ENCODE peak calls at places on chromosomes 13 and 19, in four cellular contexts. One of them, this sample, is unnamed.

GRCh38 chr13:81987677-81988357 is 1646.9 kb upstream of the SPRY2 start:
- DNase-seq in colonic mucosa: no peak
- DNase-seq in A549: no peak
- DNase-seq in tibial nerve: no peak
- DNase-seq in this sample: no peak

GRCh38 chr19:52748336-52748950 is 13.6 kb upstream of the ZNF611 start:
- DNase-seq in colonic mucosa: no peak
- DNase-seq in A549: peak; percentile 19
- DNase-seq in tibial nerve: no peak
- DNase-seq in this sample: no peak

GRCh38 chr19:3054972-3055740 is 7.1 kb downstream of the TLE5 start:
- DNase-seq in colonic mucosa: no peak
- DNase-seq in A549: peak; percentile 78
- DNase-seq in tibial nerve: no peak
- DNase-seq in this sample: peak; percentile 55

GRCh38 chr19:40090256-40091204 is at the start of gene ZNF780A:
- DNase-seq in colonic mucosa: peak; percentile 95
- DNase-seq in A549: peak; percentile 89
- DNase-seq in tibial nerve: peak; percentile 37
- DNase-seq in this sample: no peak

GRCh38 chr13:38998739-38999138 is 8.1 kb upstream of the STOML3 start:
- DNase-seq in colonic mucosa: no peak
- DNase-seq in A549: no peak
- DNase-seq in tibial nerve: no peak
- DNase-seq in this sample: no peak

GRCh38 chr19:43594710-43595604 is 977 bp downstream of the IRGQ start:
- DNase-seq in colonic mucosa: peak; percentile 61
- DNase-seq in A549: peak; percentile 76
- DNase-seq in tibial nerve: no peak
- DNase-seq in this sample: peak; percentile 14

GRCh38 chr19:15195987-15196682 is 4.7 kb downstream of the NOTCH3 start:
- DNase-seq in colonic mucosa: peak; percentile 90
- DNase-seq in A549: no peak
- DNase-seq in tibial nerve: no peak
- DNase-seq in this sample: peak; percentile 81

GRCh38 chr13:47426126-47426849 is 529.4 kb upstream of the HTR2A start:
- DNase-seq in colonic mucosa: peak; percentile 19
- DNase-seq in A549: no peak
- DNase-seq in tibial nerve: no peak
- DNase-seq in this sample: peak; percentile 3

GRCh38 chr13:70842062-70842644 is 733.9 kb upstream of the KLHL1 start:
- DNase-seq in colonic mucosa: no peak
- DNase-seq in A549: no peak
- DNase-seq in tibial nerve: no peak
- DNase-seq in this sample: no peak

GRCh38 chr13:47100214-47100853 is 203.5 kb upstream of the HTR2A start:
- DNase-seq in colonic mucosa: no peak
- DNase-seq in A549: no peak
- DNase-seq in tibial nerve: no peak
- DNase-seq in this sample: no peak

GRCh38 chr19:16944626-16945363 is 56.0 kb downstream of the F2RL3 start:
- DNase-seq in colonic mucosa: no peak
- DNase-seq in A549: no peak
- DNase-seq in tibial nerve: no peak
- DNase-seq in this sample: no peak

GRCh38 chr19:28633223-28634030 is 579.5 kb downstream of the UQCRFS1 start:
- DNase-seq in colonic mucosa: peak; percentile 57
- DNase-seq in A549: peak; percentile 61
- DNase-seq in tibial nerve: no peak
- DNase-seq in this sample: no peak

GRCh38 chr19:16258440-16258903 is 60.8 kb downstream of the AP1M1 start:
- DNase-seq in colonic mucosa: peak; percentile 41
- DNase-seq in A549: no peak
- DNase-seq in tibial nerve: peak; percentile 37
- DNase-seq in this sample: no peak

GRCh38 chr13:37870895-37871550 is 1.5 kb upstream of the TRPC4 start:
- DNase-seq in colonic mucosa: no peak
- DNase-seq in A549: no peak
- DNase-seq in tibial nerve: no peak
- DNase-seq in this sample: no peak

GRCh38 chr19:28039677-28040381 is 1173.1 kb downstream of the UQCRFS1 start:
- DNase-seq in colonic mucosa: no peak
- DNase-seq in A549: no peak
- DNase-seq in tibial nerve: no peak
- DNase-seq in this sample: no peak

GRCh38 chr13:80547341-80547740 is 206.4 kb upstream of the SPRY2 start:
- DNase-seq in colonic mucosa: no peak
- DNase-seq in A549: no peak
- DNase-seq in tibial nerve: no peak
- DNase-seq in this sample: no peak

GRCh38 chr19:21314676-21315075 is 14.5 kb downstream of the ZNF708 start:
- DNase-seq in colonic mucosa: no peak
- DNase-seq in A549: no peak
- DNase-seq in tibial nerve: no peak
- DNase-seq in this sample: no peak

GRCh38 chr13:78759704-78760103 is 100.7 kb upstream of the OBI1 start:
- DNase-seq in colonic mucosa: no peak
- DNase-seq in A549: peak; percentile 12
- DNase-seq in tibial nerve: no peak
- DNase-seq in this sample: no peak

GRCh38 chr13:20703785-20704458 is 423 bp downstream of the IL17D start:
- DNase-seq in colonic mucosa: peak; percentile 86
- DNase-seq in A549: peak; percentile 70
- DNase-seq in tibial nerve: peak; percentile 36
- DNase-seq in this sample: peak; percentile 34

GRCh38 chr13:20706661-20707060 is 3.2 kb downstream of the IL17D start:
- DNase-seq in colonic mucosa: no peak
- DNase-seq in A549: no peak
- DNase-seq in tibial nerve: no peak
- DNase-seq in this sample: no peak

GRCh38 chr13:20702530-20702929 is 969 bp upstream of the IL17D start:
- DNase-seq in colonic mucosa: peak; percentile 48
- DNase-seq in A549: no peak
- DNase-seq in tibial nerve: no peak
- DNase-seq in this sample: no peak

GRCh38 chr13:20702945-20703784 is at the start of gene IL17D:
- DNase-seq in colonic mucosa: peak; percentile 44
- DNase-seq in A549: no peak
- DNase-seq in tibial nerve: no peak
- DNase-seq in this sample: no peak

DNA sequence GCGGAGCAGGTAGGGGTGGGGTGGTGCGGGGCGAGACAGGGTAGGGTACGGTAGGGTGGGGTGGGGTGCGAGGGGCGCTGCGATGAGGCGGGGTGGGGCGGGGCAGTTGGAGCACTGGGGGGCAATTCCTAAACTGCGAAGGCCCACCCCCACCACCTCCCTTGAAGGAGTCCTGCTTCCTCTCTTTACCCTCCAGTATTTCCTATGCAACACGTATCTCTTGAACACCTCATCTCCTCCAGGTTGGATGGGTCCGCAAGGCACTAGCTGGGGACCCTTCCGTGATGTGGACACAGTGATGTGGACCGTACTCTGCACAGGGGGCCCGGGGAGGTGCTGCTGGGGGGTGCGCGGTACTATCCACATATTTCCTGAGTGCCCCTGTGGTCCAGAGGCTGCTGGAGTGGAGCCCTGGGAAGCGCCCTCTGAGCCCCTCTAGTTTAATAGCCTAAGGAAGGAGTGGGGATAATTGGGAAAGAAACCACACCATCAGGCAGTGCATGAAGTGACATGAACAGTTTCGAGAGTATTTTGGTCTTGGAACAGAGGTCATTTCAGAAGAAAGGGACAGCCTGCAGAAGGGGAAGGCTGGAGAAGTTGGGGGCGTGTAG is 1.1 kb downstream of the IL17D start:
- DNase-seq in colonic mucosa: no peak
- DNase-seq in A549: no peak
- DNase-seq in tibial nerve: no peak
- DNase-seq in this sample: no peak
- H3K27ac ChIP-seq in colonic mucosa: no peak overlapping the region
- H3K27ac ChIP-seq in A549: no peak overlapping the region
- H3K27ac ChIP-seq in tibial nerve: no peak overlapping the region
- H3K27ac ChIP-seq in this sample: no peak overlapping the region

GRCh38 chr19:8631425-8631819 is 989 bp downstream of the NFILZ start:
- DNase-seq in colonic mucosa: peak; percentile 27
- DNase-seq in A549: peak; percentile 95
- DNase-seq in tibial nerve: no peak
- DNase-seq in this sample: no peak
- H3K27ac ChIP-seq in colonic mucosa: no peak overlapping the region
- H3K27ac ChIP-seq in A549: peak overlapping the region; percentile 94
- H3K27ac ChIP-seq in tibial nerve: peak overlapping the region; percentile 71
- H3K27ac ChIP-seq in this sample: no peak overlapping the region

GRCh38 chr19:49148784-49149651 is 6.2 kb downstream of the HRC start:
- DNase-seq in colonic mucosa: peak; percentile 100
- DNase-seq in A549: peak; percentile 96
- DNase-seq in tibial nerve: peak; percentile 96
- DNase-seq in this sample: no peak

GRCh38 chr19:49151339-49152217 is 3.6 kb downstream of the HRC start:
- DNase-seq in colonic mucosa: peak; percentile 98
- DNase-seq in A549: peak; percentile 91
- DNase-seq in tibial nerve: no peak
- DNase-seq in this sample: no peak

GRCh38 chr19:49149652-49150105 is 5.5 kb downstream of the HRC start:
- DNase-seq in colonic mucosa: peak; percentile 70
- DNase-seq in A549: peak; percentile 91
- DNase-seq in tibial nerve: no peak
- DNase-seq in this sample: no peak

GRCh38 chr19:49150944-49151243 is 4.3 kb downstream of the HRC start:
- DNase-seq in colonic mucosa: no peak
- DNase-seq in A549: no peak
- DNase-seq in tibial nerve: no peak
- DNase-seq in this sample: no peak

DNA sequence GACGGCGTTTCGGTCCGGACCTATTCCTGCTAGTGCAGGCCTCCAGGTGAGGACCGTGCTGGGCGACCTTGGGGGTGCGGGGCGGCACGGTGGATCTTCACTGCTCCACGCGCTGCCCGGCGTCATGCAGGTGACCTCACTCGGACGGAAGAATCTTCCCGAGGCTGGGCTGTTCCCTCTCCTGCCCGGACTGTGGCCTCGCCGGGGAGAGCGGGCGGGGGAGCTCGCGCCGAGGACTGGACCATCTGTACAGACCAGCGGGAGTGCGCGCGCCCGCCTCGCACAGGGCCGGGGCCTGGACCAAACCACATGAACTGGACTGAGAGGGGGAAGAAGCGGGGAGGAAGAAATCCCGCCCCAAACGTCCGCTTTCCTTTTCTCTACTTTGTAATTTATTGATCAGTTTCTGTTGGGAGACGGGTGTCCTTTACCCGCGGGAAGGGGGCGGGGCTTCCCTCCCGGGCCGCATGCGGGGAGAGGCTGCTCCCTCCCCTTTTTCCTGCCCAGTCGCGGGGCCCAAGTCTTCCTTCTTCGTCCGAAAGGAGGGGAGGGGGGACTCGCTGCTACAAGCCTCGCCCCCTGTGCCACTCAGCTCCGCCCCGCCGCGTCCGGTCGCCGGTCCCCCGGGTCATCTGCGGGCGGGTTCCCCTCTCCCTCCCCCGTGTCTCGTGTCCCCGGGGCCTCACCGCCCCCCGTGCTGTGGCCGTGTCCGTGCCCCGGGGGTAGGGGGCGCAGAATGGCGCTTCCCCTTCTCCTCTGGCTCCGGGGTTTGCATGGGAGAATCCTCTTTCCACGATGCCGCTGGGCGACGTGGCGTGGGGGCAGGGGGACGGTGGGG is 4.9 kb downstream of the HRC start:
- DNase-seq in colonic mucosa: peak; percentile 94
- DNase-seq in A549: peak; percentile 85
- DNase-seq in tibial nerve: peak; percentile 58
- DNase-seq in this sample: no peak
- H3K27ac ChIP-seq in colonic mucosa: peak overlapping the region; percentile 92
- H3K27ac ChIP-seq in A549: peak overlapping the region; percentile 76
- H3K27ac ChIP-seq in tibial nerve: peak overlapping the region; percentile 62
- H3K27ac ChIP-seq in this sample: peak overlapping the region; percentile 31

GRCh38 chr13:99055286-99056073 is 77.6 kb upstream of the DOCK9 start:
- DNase-seq in colonic mucosa: no peak
- DNase-seq in A549: no peak
- DNase-seq in tibial nerve: no peak
- DNase-seq in this sample: no peak
- H3K27ac ChIP-seq in colonic mucosa: no peak overlapping the region
- H3K27ac ChIP-seq in A549: peak overlapping the region; percentile 90
- H3K27ac ChIP-seq in tibial nerve: no peak overlapping the region
- H3K27ac ChIP-seq in this sample: peak overlapping the region; percentile 64

DNA sequence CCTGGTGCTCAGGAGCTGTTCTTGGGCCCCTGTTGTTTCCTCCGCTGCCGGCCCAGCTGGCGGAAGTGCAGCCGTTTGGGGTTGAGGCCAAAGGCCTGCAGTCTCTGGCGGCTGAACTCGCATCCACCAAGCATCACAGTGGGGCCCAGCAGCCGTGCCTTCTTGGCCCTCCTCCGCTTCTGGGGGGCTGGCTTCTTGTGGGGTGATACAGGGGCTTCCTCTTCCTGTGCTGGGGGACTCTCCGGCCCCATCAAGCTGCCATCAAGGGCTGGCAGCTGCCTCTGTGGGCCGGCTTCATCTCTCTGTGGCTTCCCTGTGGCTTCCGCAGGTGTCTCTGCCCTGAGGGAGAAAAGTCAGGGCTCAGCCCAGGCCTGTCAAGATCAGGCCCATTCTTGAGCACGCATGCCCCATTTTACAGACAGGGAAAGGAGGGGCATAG is 10.3 kb downstream of the ATG4D start:
- DNase-seq in colonic mucosa: peak; percentile 33
- DNase-seq in A549: no peak
- DNase-seq in tibial nerve: no peak
- DNase-seq in this sample: peak; percentile 54
- H3K27ac ChIP-seq in colonic mucosa: peak overlapping the region; percentile 32
- H3K27ac ChIP-seq in A549: no peak overlapping the region
- H3K27ac ChIP-seq in tibial nerve: no peak overlapping the region
- H3K27ac ChIP-seq in this sample: peak overlapping the region; percentile 76

This sample was measured in epithelial cell of prostate.